ENCODE peak calls at places on chromosomes 13 and 19, in nine cellular contexts. One of them, this sample, is unnamed.

GRCh38 chr13:37701306-37701705 is 102.7 kb upstream of the POSTN start:
- DNase-seq in ovary: no peak
- DNase-seq in C1 segment of cervical spinal cord: no peak
- DNase-seq in fibroblast of mammary gland: peak
- DNase-seq in NCI-H774: no peak
- DNase-seq in GM20000: no peak
- DNase-seq in germinal center: no peak
- DNase-seq in NCI-H187: no peak
- DNase-seq in amniotic stem cell: no peak
- DNase-seq in this sample: no peak

GRCh38 chr13:99105160-99105559 is 95.5 kb upstream of the UBAC2 start:
- DNase-seq in germinal center: no peak
- DNase-seq in C1 segment of cervical spinal cord: no peak
- DNase-seq in NCI-H187: no peak
- DNase-seq in fibroblast of mammary gland: no peak
- DNase-seq in ovary: no peak
- DNase-seq in amniotic stem cell: no peak
- DNase-seq in GM20000: no peak
- DNase-seq in NCI-H774: no peak
- DNase-seq in this sample: no peak

GRCh38 chr13:94362411-94362909 is 117.0 kb downstream of the DCT start:
- DNase-seq in NCI-H774: peak
- DNase-seq in fibroblast of mammary gland: peak
- DNase-seq in GM20000: peak
- DNase-seq in amniotic stem cell: peak
- DNase-seq in C1 segment of cervical spinal cord: peak
- DNase-seq in NCI-H187: peak
- DNase-seq in germinal center: peak
- DNase-seq in ovary: no peak
- DNase-seq in this sample: peak

GRCh38 chr19:46975011-46975917 is 44.4 kb upstream of the NPAS1 start:
- DNase-seq in C1 segment of cervical spinal cord: no peak
- DNase-seq in amniotic stem cell: no peak
- DNase-seq in germinal center: no peak
- DNase-seq in NCI-H187: no peak
- DNase-seq in GM20000: no peak
- DNase-seq in ovary: no peak
- DNase-seq in NCI-H774: no peak
- DNase-seq in fibroblast of mammary gland: no peak
- DNase-seq in this sample: no peak

GRCh38 chr19:16623576-16623975 is 4.4 kb downstream of the MED26 start:
- DNase-seq in amniotic stem cell: no peak
- DNase-seq in fibroblast of mammary gland: no peak
- DNase-seq in C1 segment of cervical spinal cord: no peak
- DNase-seq in GM20000: peak
- DNase-seq in NCI-H774: no peak
- DNase-seq in germinal center: no peak
- DNase-seq in ovary: no peak
- DNase-seq in NCI-H187: no peak
- DNase-seq in this sample: no peak

GRCh38 chr19:18173572-18174294 is at the start of gene IFI30:
- DNase-seq in fibroblast of mammary gland: peak
- DNase-seq in NCI-H774: peak
- DNase-seq in GM20000: peak
- DNase-seq in NCI-H187: peak
- DNase-seq in amniotic stem cell: no peak
- DNase-seq in ovary: peak
- DNase-seq in C1 segment of cervical spinal cord: no peak
- DNase-seq in germinal center: peak
- DNase-seq in this sample: peak

GRCh38 chr19:4909897-4910593 is 744 bp downstream of the UHRF1 start:
- DNase-seq in C1 segment of cervical spinal cord: peak
- DNase-seq in amniotic stem cell: peak
- DNase-seq in ovary: peak
- DNase-seq in GM20000: peak
- DNase-seq in NCI-H187: peak
- DNase-seq in fibroblast of mammary gland: peak
- DNase-seq in NCI-H774: peak
- DNase-seq in germinal center: peak
- DNase-seq in this sample: peak

GRCh38 chr13:97367427-97367826 is 66.5 kb upstream of the RAP2A start:
- DNase-seq in germinal center: no peak
- DNase-seq in ovary: no peak
- DNase-seq in C1 segment of cervical spinal cord: no peak
- DNase-seq in amniotic stem cell: peak
- DNase-seq in GM20000: no peak
- DNase-seq in NCI-H774: no peak
- DNase-seq in fibroblast of mammary gland: peak
- DNase-seq in NCI-H187: no peak
- DNase-seq in this sample: no peak

GRCh38 chr13:59677966-59678814 is 485.5 kb downstream of the DIAPH3 start:
- DNase-seq in germinal center: peak
- DNase-seq in GM20000: peak
- DNase-seq in amniotic stem cell: peak
- DNase-seq in ovary: no peak
- DNase-seq in fibroblast of mammary gland: peak
- DNase-seq in C1 segment of cervical spinal cord: no peak
- DNase-seq in NCI-H774: no peak
- DNase-seq in NCI-H187: no peak
- DNase-seq in this sample: no peak